ENCODE peak calls at places on chromosomes 13 and 19, in five cellular contexts. N, V, D, J and X are unnamed samples.

GRCh38 chr19:41367848-41368301 is 3.9 kb upstream of the B9D2 start:
- DNase-seq in N (no peak), V (no peak), D (peak), J (no peak), X (no peak)

GRCh38 chr19:55486971-55487883 is 1.0 kb upstream of the SSC5D start:
- DNase-seq in N (peak), V (peak), D (peak), J (no peak), X (peak)

GRCh38 chr13:21979156-21979819 is 308.4 kb downstream of the FGF9 start:
- DNase-seq in N (no peak), V (no peak), D (no peak), J (no peak), X (no peak)

GRCh38 chr19:46722004-46722380 is 5.1 kb upstream of the PRKD2 start:
- DNase-seq in N (no peak), V (no peak), D (no peak), J (no peak), X (no peak)

GRCh38 chr13:32023698-32024097 is 7.9 kb upstream of the FRY start:
- DNase-seq in N (no peak), V (no peak), D (no peak), J (no peak), X (no peak)

GRCh38 chr13:58324130-58324529 is 692.6 kb downstream of the PCDH17 start:
- DNase-seq in N (no peak), V (no peak), D (no peak), J (no peak), X (no peak)

GRCh38 chr13:71864981-71865857 is 1.8 kb downstream of the DACH1 start:
- DNase-seq in N (peak), V (peak), D (no peak), J (no peak), X (peak)

GRCh38 chr19:54335979-54336892 is 2.7 kb downstream of the LILRA4 start:
- DNase-seq in N (no peak), V (no peak), D (no peak), J (no peak), X (no peak)

GRCh38 chr13:101982903-101983302 is 418.9 kb downstream of the FGF14 start:
- DNase-seq in N (no peak), V (no peak), D (no peak), J (no peak), X (no peak)

GRCh38 chr13:79782541-79783216 is 301.7 kb downstream of the NDFIP2 start:
- DNase-seq in N (peak), V (peak), D (peak), J (no peak), X (peak)

GRCh38 chr13:111911141-111911720 is 155.7 kb upstream of the SOX1 start:
- DNase-seq in N (no peak), V (no peak), D (no peak), J (no peak), X (no peak)

GRCh38 chr13:40215311-40215710 is 451.1 kb downstream of the FOXO1 start:
- DNase-seq in N (no peak), V (no peak), D (no peak), J (no peak), X (no peak)

GRCh38 chr19:18669883-18670282 is 13.6 kb upstream of the CRTC1 start:
- DNase-seq in N (no peak), V (no peak), D (no peak), J (no peak), X (no peak)

GRCh38 chr19:12664406-12665280 is 1.9 kb downstream of the MAN2B1 start:
- DNase-seq in N (no peak), V (no peak), D (no peak), J (no peak), X (no peak)

GRCh38 chr19:17806945-17807344 is 12.0 kb downstream of the B3GNT3 start:
- DNase-seq in N (no peak), V (no peak), D (no peak), J (no peak), X (no peak)

DNA sequence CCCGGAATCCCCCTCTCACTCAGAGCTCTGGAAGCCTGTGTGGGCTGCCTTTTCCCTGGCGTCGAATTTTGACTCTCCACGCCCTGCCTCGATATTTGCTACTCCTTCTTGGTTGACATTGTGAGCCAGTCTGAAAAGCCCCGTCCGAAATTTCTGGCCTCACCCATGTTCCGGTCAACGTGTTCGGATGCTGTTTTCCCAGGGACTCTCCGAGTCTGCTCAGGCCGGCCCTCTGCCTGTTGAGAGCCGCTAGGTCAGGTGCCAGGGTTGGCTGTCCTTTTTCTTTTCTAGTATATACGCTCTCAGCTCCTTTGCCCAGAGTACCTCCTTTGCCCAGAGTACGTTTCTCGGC is 6.8 kb upstream of the DGKH start:
- DNase-seq in N (peak), V (peak), D (no peak), J (no peak), X (peak)
- TF ChIP-seq CTCF in N (peak), V (peak), D (peak), J (no peak), X (peak)

GRCh38 chr19:9789066-9789465 is 20.5 kb upstream of the ZNF846 start:
- DNase-seq in N (no peak), V (no peak), D (no peak), J (no peak), X (no peak)
- TF ChIP-seq CTCF in N (no peak), V (no peak), D (no peak), J (no peak), X (no peak)

GRCh38 chr13:114044486-114044885 is 70.6 kb upstream of the C13orf46 start:
- DNase-seq in N (no peak), V (no peak), D (no peak), J (no peak), X (no peak)

GRCh38 chr13:114045113-114045735 is 71.3 kb upstream of the C13orf46 start:
- DNase-seq in N (no peak), V (no peak), D (no peak), J (no peak), X (no peak)

GRCh38 chr13:114041493-114041892 is 67.6 kb upstream of the C13orf46 start:
- DNase-seq in N (no peak), V (no peak), D (no peak), J (no peak), X (no peak)

GRCh38 chr13:114042066-114042815 is 68.4 kb upstream of the C13orf46 start:
- DNase-seq in N (no peak), V (no peak), D (no peak), J (no peak), X (no peak)

DNA sequence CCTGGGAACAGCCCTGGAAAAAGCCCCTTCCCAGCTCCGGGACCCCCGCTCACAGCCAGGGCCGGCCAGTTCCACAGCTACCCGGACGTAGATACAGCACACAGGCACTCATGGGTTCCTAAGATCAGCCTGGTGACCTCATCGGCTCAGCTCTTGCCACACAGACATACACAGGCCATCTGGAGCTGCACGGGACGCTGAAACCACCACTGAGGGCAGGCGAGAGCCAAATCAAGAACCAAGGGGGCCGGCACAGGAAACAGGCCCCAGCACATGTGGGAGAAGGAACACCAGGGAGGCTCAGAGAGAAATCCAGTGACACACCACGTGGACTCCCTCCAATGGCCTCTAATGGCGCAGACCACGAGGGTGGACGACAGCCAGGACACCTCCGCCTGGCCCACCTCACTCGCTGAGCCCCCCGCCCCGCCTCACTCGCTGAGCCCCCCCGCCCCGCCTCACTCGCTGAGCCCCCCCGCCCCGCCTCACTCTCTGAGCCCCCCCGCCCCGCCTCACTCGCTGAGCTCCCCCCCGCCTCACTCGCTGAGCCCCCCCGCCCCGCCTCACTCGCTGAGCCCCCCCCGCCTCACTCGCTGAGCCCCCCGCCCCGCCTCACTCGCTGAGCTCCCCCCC is 69.7 kb upstream of the C13orf46 start:
- DNase-seq in N (no peak), V (peak), D (peak), J (no peak), X (peak)
- TF ChIP-seq CTCF in N (no peak), V (peak), D (peak), J (no peak), X (peak)

GRCh38 chr13:29260684-29261083 is 334.8 kb downstream of the SLC7A1 start:
- DNase-seq in N (no peak), V (no peak), D (no peak), J (no peak), X (no peak)

GRCh38 chr13:29266743-29267142 is 328.7 kb downstream of the SLC7A1 start:
- DNase-seq in N (no peak), V (no peak), D (no peak), J (no peak), X (no peak)

GRCh38 chr13:29270536-29271045 is 324.9 kb downstream of the SLC7A1 start:
- DNase-seq in N (no peak), V (no peak), D (no peak), J (no peak), X (no peak)

DNA sequence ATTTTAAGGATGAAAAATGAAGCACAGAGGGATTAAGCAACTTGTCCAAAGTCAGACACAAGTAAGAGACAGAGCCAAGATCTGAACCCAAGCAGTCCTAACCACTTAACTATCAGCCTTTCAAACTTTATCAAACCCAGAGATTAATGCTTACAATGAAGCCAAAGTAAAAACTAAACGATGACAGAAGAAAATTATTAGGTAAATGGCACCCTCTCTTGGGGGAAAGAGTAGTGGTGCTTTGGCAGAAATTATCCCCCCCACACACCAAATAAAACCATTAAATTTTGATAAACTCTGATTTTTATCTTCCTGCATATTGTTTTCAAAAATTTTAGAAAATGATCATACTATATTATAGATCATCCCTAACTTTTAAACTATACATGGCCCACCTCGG is 329.2 kb downstream of the SLC7A1 start:
- DNase-seq in N (no peak), V (no peak), D (no peak), J (no peak), X (no peak)
- TF ChIP-seq CTCF in N (no peak), V (no peak), D (no peak), J (no peak), X (no peak)

GRCh38 chr13:41670873-41671443 is 213.6 kb downstream of the RGCC start:
- DNase-seq in N (no peak), V (no peak), D (no peak), J (no peak), X (no peak)

GRCh38 chr13:41668130-41668757 is 210.9 kb downstream of the RGCC start:
- DNase-seq in N (peak), V (peak), D (peak), J (peak), X (no peak)
- TF ChIP-seq CTCF in N (peak), V (peak), D (peak), J (peak), X (peak)